ENCODE peak calls at places on chromosome 15, in nine cellular contexts. One of them, this sample, is unnamed.

GRCh38 chr15:59268199-59268979 is 61.7 kb downstream of the LDHAL6B start:
- DNase-seq in RWPE2: no peak
- DNase-seq in CD4-positive, alpha-beta T cell: no peak
- DNase-seq in fibroblast of the aortic adventitia: no peak
- DNase-seq in bronchial epithelial cell: peak
- DNase-seq in heart right ventricle: no peak
- DNase-seq in Panc1: no peak
- DNase-seq in lower lobe of right lung: no peak
- DNase-seq in IMR-90: peak
- DNase-seq in this sample: no peak

GRCh38 chr15:33789141-33789540 is 179.2 kb upstream of the CHRM5 start:
- DNase-seq in Panc1: no peak
- DNase-seq in lower lobe of right lung: no peak
- DNase-seq in IMR-90: peak
- DNase-seq in bronchial epithelial cell: no peak
- DNase-seq in fibroblast of the aortic adventitia: peak
- DNase-seq in heart right ventricle: no peak
- DNase-seq in RWPE2: no peak
- DNase-seq in CD4-positive, alpha-beta T cell: no peak
- DNase-seq in this sample: no peak

GRCh38 chr15:35648941-35649340 is 103.0 kb upstream of the DPH6 start:
- DNase-seq in fibroblast of the aortic adventitia: no peak
- DNase-seq in Panc1: no peak
- DNase-seq in CD4-positive, alpha-beta T cell: no peak
- DNase-seq in IMR-90: no peak
- DNase-seq in lower lobe of right lung: no peak
- DNase-seq in RWPE2: no peak
- DNase-seq in bronchial epithelial cell: no peak
- DNase-seq in heart right ventricle: no peak
- DNase-seq in this sample: no peak

GRCh38 chr15:32718822-32719716 is 1.3 kb downstream of the GREM1 start:
- DNase-seq in IMR-90: no peak
- DNase-seq in RWPE2: peak
- DNase-seq in heart right ventricle: no peak
- DNase-seq in fibroblast of the aortic adventitia: no peak
- DNase-seq in lower lobe of right lung: peak
- DNase-seq in bronchial epithelial cell: no peak
- DNase-seq in Panc1: no peak
- DNase-seq in CD4-positive, alpha-beta T cell: no peak
- DNase-seq in this sample: no peak

GRCh38 chr15:88284441-88285106 is 28.0 kb upstream of the NTRK3 start:
- DNase-seq in bronchial epithelial cell: no peak
- DNase-seq in heart right ventricle: no peak
- DNase-seq in RWPE2: no peak
- DNase-seq in Panc1: no peak
- DNase-seq in lower lobe of right lung: no peak
- DNase-seq in fibroblast of the aortic adventitia: no peak
- DNase-seq in IMR-90: no peak
- DNase-seq in CD4-positive, alpha-beta T cell: no peak
- DNase-seq in this sample: no peak

GRCh38 chr15:95567686-95568085 is 762.8 kb upstream of the NR2F2 start:
- DNase-seq in RWPE2: no peak
- DNase-seq in Panc1: no peak
- DNase-seq in CD4-positive, alpha-beta T cell: no peak
- DNase-seq in heart right ventricle: no peak
- DNase-seq in lower lobe of right lung: no peak
- DNase-seq in bronchial epithelial cell: no peak
- DNase-seq in IMR-90: peak
- DNase-seq in fibroblast of the aortic adventitia: peak
- DNase-seq in this sample: no peak

GRCh38 chr15:41161736-41162135 is 45.7 kb upstream of the INO80 start:
- DNase-seq in lower lobe of right lung: no peak
- DNase-seq in RWPE2: no peak
- DNase-seq in bronchial epithelial cell: no peak
- DNase-seq in CD4-positive, alpha-beta T cell: no peak
- DNase-seq in IMR-90: peak
- DNase-seq in heart right ventricle: no peak
- DNase-seq in Panc1: no peak
- DNase-seq in fibroblast of the aortic adventitia: no peak
- DNase-seq in this sample: no peak

GRCh38 chr15:38814891-38815290 is 250.3 kb upstream of the RASGRP1 start:
- DNase-seq in IMR-90: no peak
- DNase-seq in heart right ventricle: no peak
- DNase-seq in fibroblast of the aortic adventitia: no peak
- DNase-seq in CD4-positive, alpha-beta T cell: no peak
- DNase-seq in bronchial epithelial cell: no peak
- DNase-seq in lower lobe of right lung: no peak
- DNase-seq in Panc1: no peak
- DNase-seq in RWPE2: no peak
- DNase-seq in this sample: no peak

GRCh38 chr15:36831125-36831914 is 251.9 kb downstream of the CDIN1 start:
- DNase-seq in IMR-90: peak
- DNase-seq in lower lobe of right lung: no peak
- DNase-seq in RWPE2: no peak
- DNase-seq in CD4-positive, alpha-beta T cell: no peak
- DNase-seq in heart right ventricle: no peak
- DNase-seq in fibroblast of the aortic adventitia: peak
- DNase-seq in bronchial epithelial cell: peak
- DNase-seq in Panc1: no peak
- DNase-seq in this sample: no peak

GRCh38 chr15:87712211-87712610 is 544.3 kb downstream of the NTRK3 start:
- DNase-seq in lower lobe of right lung: no peak
- DNase-seq in fibroblast of the aortic adventitia: no peak
- DNase-seq in IMR-90: no peak
- DNase-seq in heart right ventricle: no peak
- DNase-seq in CD4-positive, alpha-beta T cell: no peak
- DNase-seq in RWPE2: no peak
- DNase-seq in bronchial epithelial cell: no peak
- DNase-seq in Panc1: no peak
- DNase-seq in this sample: no peak

GRCh38 chr15:42727740-42728355 is 9.1 kb downstream of the CDAN1 start:
- DNase-seq in IMR-90: no peak
- DNase-seq in CD4-positive, alpha-beta T cell: no peak
- DNase-seq in bronchial epithelial cell: no peak
- DNase-seq in RWPE2: no peak
- DNase-seq in fibroblast of the aortic adventitia: no peak
- DNase-seq in heart right ventricle: no peak
- DNase-seq in lower lobe of right lung: peak
- DNase-seq in Panc1: no peak
- DNase-seq in this sample: no peak

GRCh38 chr15:82850731-82851130 is 41.3 kb downstream of the WHAMM start:
- DNase-seq in CD4-positive, alpha-beta T cell: no peak
- DNase-seq in IMR-90: no peak
- DNase-seq in RWPE2: peak
- DNase-seq in bronchial epithelial cell: no peak
- DNase-seq in Panc1: no peak
- DNase-seq in fibroblast of the aortic adventitia: no peak
- DNase-seq in heart right ventricle: no peak
- DNase-seq in lower lobe of right lung: no peak
- DNase-seq in this sample: no peak

GRCh38 chr15:66625974-66626373 is 60.2 kb upstream of the LCTL start:
- DNase-seq in heart right ventricle: no peak
- DNase-seq in CD4-positive, alpha-beta T cell: no peak
- DNase-seq in fibroblast of the aortic adventitia: no peak
- DNase-seq in IMR-90: no peak
- DNase-seq in Panc1: no peak
- DNase-seq in RWPE2: no peak
- DNase-seq in bronchial epithelial cell: peak
- DNase-seq in lower lobe of right lung: no peak
- DNase-seq in this sample: no peak

GRCh38 chr15:48397841-48398240 is 66.6 kb downstream of the DUT start:
- DNase-seq in lower lobe of right lung: peak
- DNase-seq in RWPE2: no peak
- DNase-seq in fibroblast of the aortic adventitia: peak
- DNase-seq in IMR-90: no peak
- DNase-seq in Panc1: no peak
- DNase-seq in CD4-positive, alpha-beta T cell: no peak
- DNase-seq in bronchial epithelial cell: no peak
- DNase-seq in heart right ventricle: peak
- DNase-seq in this sample: no peak

GRCh38 chr15:59438891-59439290 is 905 bp downstream of the FAM81A start:
- DNase-seq in CD4-positive, alpha-beta T cell: no peak
- DNase-seq in Panc1: no peak
- DNase-seq in IMR-90: no peak
- DNase-seq in lower lobe of right lung: no peak
- DNase-seq in heart right ventricle: no peak
- DNase-seq in bronchial epithelial cell: peak
- DNase-seq in RWPE2: no peak
- DNase-seq in fibroblast of the aortic adventitia: peak
- DNase-seq in this sample: no peak

GRCh38 chr15:73168487-73168886 is 116.2 kb downstream of the NEO1 start:
- DNase-seq in Panc1: no peak
- DNase-seq in fibroblast of the aortic adventitia: no peak
- DNase-seq in bronchial epithelial cell: no peak
- DNase-seq in RWPE2: no peak
- DNase-seq in CD4-positive, alpha-beta T cell: no peak
- DNase-seq in lower lobe of right lung: no peak
- DNase-seq in IMR-90: no peak
- DNase-seq in heart right ventricle: no peak
- DNase-seq in this sample: no peak

GRCh38 chr15:33468740-33469139 is 158.0 kb downstream of the RYR3 start:
- DNase-seq in Panc1: no peak
- DNase-seq in RWPE2: no peak
- DNase-seq in CD4-positive, alpha-beta T cell: no peak
- DNase-seq in lower lobe of right lung: no peak
- DNase-seq in fibroblast of the aortic adventitia: no peak
- DNase-seq in bronchial epithelial cell: no peak
- DNase-seq in heart right ventricle: no peak
- DNase-seq in IMR-90: no peak
- DNase-seq in this sample: no peak

DNA sequence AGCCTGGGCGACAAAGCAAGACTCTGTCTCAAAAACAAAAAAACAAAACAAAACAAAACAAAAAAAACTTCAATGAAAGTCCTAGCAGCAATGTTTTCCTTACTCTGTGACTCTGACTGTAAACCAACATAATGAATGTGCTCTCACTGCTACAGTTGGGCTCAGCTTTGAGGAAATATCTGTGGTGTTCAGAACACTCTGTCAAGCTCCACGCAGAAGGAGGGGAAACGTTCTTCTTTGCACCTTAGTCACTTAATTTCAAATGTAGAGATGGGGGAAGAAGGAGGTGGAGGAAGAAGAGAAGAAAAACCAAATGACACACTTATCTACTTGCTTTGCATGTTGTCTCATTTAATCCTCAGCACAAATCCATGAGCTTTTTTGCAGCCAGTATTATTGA is 107.1 kb upstream of the UBE3A start:
- DNase-seq in Panc1: no peak
- DNase-seq in lower lobe of right lung: no peak
- DNase-seq in RWPE2: no peak
- DNase-seq in IMR-90: no peak
- DNase-seq in CD4-positive, alpha-beta T cell: no peak
- DNase-seq in bronchial epithelial cell: no peak
- DNase-seq in fibroblast of the aortic adventitia: no peak
- DNase-seq in heart right ventricle: no peak
- DNase-seq in this sample: no peak
- TF ChIP-seq CTCF in Panc1: no peak
- TF ChIP-seq CTCF in lower lobe of right lung: no peak
- TF ChIP-seq CTCF in RWPE2: no peak
- TF ChIP-seq CTCF in IMR-90: no peak
- TF ChIP-seq CTCF in CD4-positive, alpha-beta T cell: no peak
- TF ChIP-seq CTCF in bronchial epithelial cell: no peak
- TF ChIP-seq CTCF in fibroblast of the aortic adventitia: no peak
- TF ChIP-seq CTCF in heart right ventricle: no peak
- TF ChIP-seq CTCF in this sample: no peak

GRCh38 chr15:69762373-69763148 is 309.9 kb downstream of the RPLP1 start:
- DNase-seq in heart right ventricle: no peak
- DNase-seq in Panc1: no peak
- DNase-seq in CD4-positive, alpha-beta T cell: no peak
- DNase-seq in lower lobe of right lung: no peak
- DNase-seq in bronchial epithelial cell: no peak
- DNase-seq in RWPE2: no peak
- DNase-seq in fibroblast of the aortic adventitia: no peak
- DNase-seq in IMR-90: no peak
- DNase-seq in this sample: no peak
- TF ChIP-seq CTCF in heart right ventricle: peak
- TF ChIP-seq CTCF in Panc1: peak
- TF ChIP-seq CTCF in CD4-positive, alpha-beta T cell: no peak
- TF ChIP-seq CTCF in lower lobe of right lung: no peak
- TF ChIP-seq CTCF in bronchial epithelial cell: no peak
- TF ChIP-seq CTCF in RWPE2: no peak
- TF ChIP-seq CTCF in fibroblast of the aortic adventitia: no peak
- TF ChIP-seq CTCF in IMR-90: peak
- TF ChIP-seq CTCF in this sample: peak

DNA sequence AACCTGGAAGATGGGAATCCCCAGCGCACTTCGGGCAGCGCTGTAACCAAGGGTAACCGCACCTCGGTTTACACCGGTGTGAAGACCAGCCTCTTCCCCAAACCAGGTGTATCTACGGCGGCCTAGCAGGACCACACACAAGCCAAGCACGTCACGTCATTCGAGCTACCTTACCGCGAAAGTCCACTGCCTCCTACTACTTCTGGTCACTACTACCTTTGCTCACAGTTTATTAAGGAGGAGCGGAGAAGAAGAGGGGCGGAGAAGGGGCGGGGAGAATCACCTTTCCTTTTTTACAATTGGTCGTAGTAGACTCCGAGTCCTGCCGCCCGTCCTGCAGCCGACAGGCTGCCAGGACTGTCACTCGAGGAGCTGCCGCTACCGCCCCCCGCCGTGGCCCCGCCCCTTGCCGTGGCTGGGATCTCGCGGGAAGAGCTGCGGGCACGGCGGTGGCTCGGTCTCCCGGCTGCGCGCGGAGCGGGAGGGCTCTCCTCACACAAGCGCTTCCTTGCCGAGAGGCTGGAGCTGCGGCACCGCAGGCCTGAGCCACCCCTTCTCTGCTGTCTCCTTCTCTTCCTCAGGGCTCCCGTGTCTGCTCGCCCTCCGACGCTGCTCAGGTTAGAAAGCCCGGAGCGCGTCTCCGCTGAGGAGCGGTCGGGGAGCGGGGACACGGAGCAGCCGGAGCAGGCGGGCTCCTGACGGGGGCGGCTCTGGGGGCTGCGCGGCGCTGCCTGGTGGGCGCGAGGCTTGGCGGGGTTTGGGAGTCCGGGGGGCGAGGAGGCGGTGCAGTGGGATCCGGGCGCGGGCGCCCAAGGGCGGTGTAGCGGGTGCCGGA is at the start of gene GLCE:
- DNase-seq in CD4-positive, alpha-beta T cell: peak
- DNase-seq in IMR-90: peak
- DNase-seq in lower lobe of right lung: peak
- DNase-seq in bronchial epithelial cell: peak
- DNase-seq in Panc1: peak
- DNase-seq in RWPE2: peak
- DNase-seq in fibroblast of the aortic adventitia: peak
- DNase-seq in heart right ventricle: peak
- DNase-seq in this sample: peak
- TF ChIP-seq CTCF in CD4-positive, alpha-beta T cell: no peak
- TF ChIP-seq CTCF in IMR-90: no peak
- TF ChIP-seq CTCF in lower lobe of right lung: no peak
- TF ChIP-seq CTCF in bronchial epithelial cell: no peak
- TF ChIP-seq CTCF in Panc1: no peak
- TF ChIP-seq CTCF in RWPE2: no peak
- TF ChIP-seq CTCF in fibroblast of the aortic adventitia: no peak
- TF ChIP-seq CTCF in heart right ventricle: no peak
- TF ChIP-seq CTCF in this sample: no peak

DNA sequence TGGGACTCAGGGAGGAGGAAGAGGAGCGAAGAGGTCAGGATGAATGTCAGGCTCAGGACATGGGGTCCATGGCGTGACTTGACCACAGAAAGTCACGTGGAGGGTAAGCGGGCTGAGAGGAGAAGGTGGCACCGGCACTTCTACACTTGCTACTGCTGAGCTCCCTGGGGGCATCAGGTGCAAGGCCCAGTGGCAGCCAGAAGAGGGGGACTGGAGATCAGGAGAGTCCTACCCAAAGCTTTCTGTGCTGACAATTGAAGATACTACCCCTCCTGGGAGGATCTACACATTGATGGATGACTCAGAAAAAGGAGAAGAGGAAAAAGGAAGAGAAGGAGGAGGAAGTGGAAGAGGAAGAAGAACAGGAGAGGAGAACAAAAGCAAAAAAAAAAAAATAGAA is 41.3 kb downstream of the MYO5C start:
- DNase-seq in fibroblast of the aortic adventitia: no peak
- DNase-seq in Panc1: no peak
- DNase-seq in bronchial epithelial cell: no peak
- DNase-seq in CD4-positive, alpha-beta T cell: no peak
- DNase-seq in IMR-90: no peak
- DNase-seq in lower lobe of right lung: no peak
- DNase-seq in RWPE2: peak
- DNase-seq in heart right ventricle: no peak
- DNase-seq in this sample: no peak
- TF ChIP-seq CTCF in fibroblast of the aortic adventitia: no peak
- TF ChIP-seq CTCF in Panc1: no peak
- TF ChIP-seq CTCF in bronchial epithelial cell: no peak
- TF ChIP-seq CTCF in CD4-positive, alpha-beta T cell: no peak
- TF ChIP-seq CTCF in IMR-90: no peak
- TF ChIP-seq CTCF in lower lobe of right lung: no peak
- TF ChIP-seq CTCF in RWPE2: no peak
- TF ChIP-seq CTCF in heart right ventricle: no peak
- TF ChIP-seq CTCF in this sample: peak